ENCODE peak calls at places on chromosomes 6 and 20, in four cellular contexts. O is H9, C is H1, K is IMR-90. E is an unnamed sample.

GRCh38 chr20:12040261-12040660 is 122.6 kb downstream of the BTBD3 start:
- DNase-seq in K (no peak), C (no peak), O (no peak), E (no peak)

GRCh38 chr20:362271-363254 is 15.7 kb downstream of the NRSN2 start:
- DNase-seq in O (peak), K (peak), C (no peak), E (peak)

GRCh38 chr6:39018103-39018502 is 30.5 kb upstream of the GLP1R start:
- DNase-seq in C (no peak), O (no peak), K (no peak), E (no peak)

GRCh38 chr6:94026575-94026974 is 607.2 kb upstream of the EPHA7 start:
- DNase-seq in C (no peak), O (no peak), K (no peak), E (no peak)

GRCh38 chr20:62685781-62686555 is 22.7 kb upstream of the NTSR1 start:
- DNase-seq in K (no peak), O (no peak), C (no peak), E (peak)

GRCh38 chr6:160789263-160790027 is 87.4 kb downstream of the PLG start:
- DNase-seq in K (no peak), C (no peak), O (no peak), E (no peak)

GRCh38 chr6:19991176-19991575 is 154.0 kb downstream of the ID4 start:
- DNase-seq in C (no peak), O (no peak), K (no peak), E (no peak)

GRCh38 chr6:78390066-78390465 is 477.3 kb upstream of the IRAK1BP1 start:
- DNase-seq in K (no peak), C (no peak), O (no peak), E (no peak)

GRCh38 chr6:89768324-89768723 is 51.3 kb downstream of the MDN1 start:
- DNase-seq in C (no peak), K (no peak), O (no peak), E (no peak)

GRCh38 chr6:69895396-69895795 is 29.0 kb downstream of the COL19A1 start:
- DNase-seq in O (no peak), K (no peak), C (no peak), E (no peak)
- H4K5ac ChIP-seq in O (no peak), K (no peak), C (no peak), E (no peak)

DNA sequence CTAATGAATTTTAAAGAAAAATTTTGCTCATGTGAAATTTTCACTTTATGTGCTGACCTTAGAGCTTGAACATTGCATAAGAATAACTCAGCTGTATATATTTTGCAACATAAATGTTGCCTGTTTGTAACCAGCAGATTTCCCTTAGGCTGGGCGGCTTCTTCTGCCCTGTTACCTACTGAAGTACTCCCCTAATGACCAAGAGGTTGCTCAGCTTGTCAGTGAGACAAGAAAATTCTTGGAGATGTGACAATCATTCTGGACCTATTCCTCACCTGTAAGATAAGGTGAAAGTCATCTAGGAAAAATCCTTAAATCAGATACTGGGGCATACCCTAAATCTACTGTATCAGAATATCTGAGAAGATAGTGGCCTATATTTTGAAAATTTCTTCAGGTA is 1061.7 kb downstream of the KIF16B start:
- DNase-seq in O (no peak), K (no peak), C (no peak), E (no peak)
- H4K5ac ChIP-seq in O (no peak), K (no peak), C (no peak), E (no peak)

GRCh38 chr6:132341646-132342045 is 59.6 kb downstream of the MOXD1 start:
- DNase-seq in K (no peak), C (no peak), O (no peak), E (no peak)
- H4K5ac ChIP-seq in K (no peak), C (no peak), O (no peak), E (no peak)

GRCh38 chr6:35664945-35665344 is 23.8 kb downstream of the FKBP5 start:
- DNase-seq in K (peak), C (no peak), O (no peak), E (no peak)
- H4K5ac ChIP-seq in K (peak), C (no peak), O (no peak), E (no peak)

GRCh38 chr20:54415967-54416366 is 59.4 kb upstream of the DOK5 start:
- DNase-seq in C (no peak), K (no peak), O (no peak), E (no peak)
- H4K5ac ChIP-seq in C (no peak), K (no peak), O (no peak), E (no peak)

GRCh38 chr6:136672144-136672543 is 120.1 kb downstream of the MAP3K5 start:
- DNase-seq in K (no peak), C (no peak), O (no peak), E (no peak)
- H4K5ac ChIP-seq in K (no peak), C (no peak), O (no peak), E (no peak)

DNA sequence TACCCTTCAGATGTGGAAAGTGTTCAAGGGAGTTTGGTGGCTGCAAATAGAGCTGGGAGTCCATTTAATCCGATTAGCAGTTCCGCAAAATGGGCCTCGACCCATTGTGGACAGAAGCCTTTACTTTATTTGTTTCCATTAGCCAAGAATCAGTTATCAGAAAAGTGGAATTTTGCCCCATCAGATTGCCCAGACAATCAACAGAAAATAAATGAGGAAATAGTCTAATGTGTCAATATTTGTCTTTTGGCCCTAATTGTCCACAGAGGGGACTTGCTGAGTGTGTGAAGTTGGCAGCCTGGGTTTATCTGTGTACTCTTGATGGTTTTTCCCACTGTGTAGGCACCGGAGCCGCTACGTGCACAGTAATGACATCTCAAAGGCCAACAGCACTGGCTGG is 134.3 kb downstream of the LINC00237 start:
- DNase-seq in C (no peak), K (no peak), O (no peak), E (no peak)
- H4K5ac ChIP-seq in C (no peak), K (no peak), O (no peak), E (no peak)